ENCODE peak calls at places on chromosomes 16 and 17, in ten cellular contexts. One of them, this sample, is unnamed.

GRCh38 chr17:38851434-38851833 is 2.1 kb downstream of the RPL23 start:
- DNase-seq in pancreas: no peak
- DNase-seq in neuronal stem cell: no peak
- DNase-seq in kidney: no peak
- DNase-seq in uterus: no peak
- DNase-seq in tibial artery: no peak
- DNase-seq in neural progenitor cell: no peak
- DNase-seq in CD8-positive, alpha-beta memory T cell: no peak
- DNase-seq in SJSA1: no peak
- DNase-seq in mammary epithelial cell: no peak
- DNase-seq in this sample: no peak

GRCh38 chr16:56643080-56643778 is 4.8 kb downstream of the MT1A start:
- DNase-seq in mammary epithelial cell: peak; percentile 56
- DNase-seq in neural progenitor cell: peak; percentile 59
- DNase-seq in SJSA1: no peak
- DNase-seq in CD8-positive, alpha-beta memory T cell: peak; percentile 70
- DNase-seq in neuronal stem cell: no peak
- DNase-seq in tibial artery: peak; percentile 76
- DNase-seq in uterus: peak; percentile 58
- DNase-seq in pancreas: peak; percentile 88
- DNase-seq in kidney: peak; percentile 93
- DNase-seq in this sample: no peak

GRCh38 chr16:51813609-51814008 is 662.5 kb upstream of the SALL1 start:
- DNase-seq in pancreas: no peak
- DNase-seq in uterus: no peak
- DNase-seq in CD8-positive, alpha-beta memory T cell: no peak
- DNase-seq in neuronal stem cell: no peak
- DNase-seq in tibial artery: no peak
- DNase-seq in SJSA1: no peak
- DNase-seq in kidney: no peak
- DNase-seq in neural progenitor cell: peak; percentile 59
- DNase-seq in mammary epithelial cell: no peak
- DNase-seq in this sample: peak; percentile 23

GRCh38 chr16:85479972-85480726 is 133.0 kb upstream of the GSE1 start:
- DNase-seq in SJSA1: no peak
- DNase-seq in tibial artery: no peak
- DNase-seq in pancreas: peak; percentile 76
- DNase-seq in neural progenitor cell: peak; percentile 62
- DNase-seq in CD8-positive, alpha-beta memory T cell: peak; percentile 6
- DNase-seq in uterus: no peak
- DNase-seq in neuronal stem cell: no peak
- DNase-seq in kidney: no peak
- DNase-seq in mammary epithelial cell: no peak
- DNase-seq in this sample: peak; percentile 89

GRCh38 chr16:67723151-67723915 is 4.2 kb upstream of the GFOD2 start:
- DNase-seq in tibial artery: no peak
- DNase-seq in neural progenitor cell: no peak
- DNase-seq in pancreas: peak; percentile 39
- DNase-seq in kidney: no peak
- DNase-seq in uterus: no peak
- DNase-seq in mammary epithelial cell: peak; percentile 94
- DNase-seq in SJSA1: no peak
- DNase-seq in neuronal stem cell: no peak
- DNase-seq in CD8-positive, alpha-beta memory T cell: no peak
- DNase-seq in this sample: no peak

GRCh38 chr17:8237175-8237574 is 10.7 kb downstream of the CTC1 start:
- DNase-seq in uterus: no peak
- DNase-seq in pancreas: no peak
- DNase-seq in neuronal stem cell: no peak
- DNase-seq in kidney: no peak
- DNase-seq in CD8-positive, alpha-beta memory T cell: no peak
- DNase-seq in neural progenitor cell: no peak
- DNase-seq in tibial artery: no peak
- DNase-seq in mammary epithelial cell: no peak
- DNase-seq in SJSA1: no peak
- DNase-seq in this sample: no peak

GRCh38 chr17:21058098-21058893 is 15.5 kb upstream of the USP22 start:
- DNase-seq in pancreas: no peak
- DNase-seq in SJSA1: no peak
- DNase-seq in tibial artery: no peak
- DNase-seq in uterus: no peak
- DNase-seq in neural progenitor cell: no peak
- DNase-seq in mammary epithelial cell: peak; percentile 9
- DNase-seq in neuronal stem cell: no peak
- DNase-seq in kidney: no peak
- DNase-seq in CD8-positive, alpha-beta memory T cell: no peak
- DNase-seq in this sample: peak; percentile 51

GRCh38 chr17:2929881-2930533 is 133.4 kb downstream of the OR1D5 start:
- DNase-seq in SJSA1: peak; percentile 11
- DNase-seq in neural progenitor cell: peak; percentile 87
- DNase-seq in mammary epithelial cell: peak; percentile 24
- DNase-seq in CD8-positive, alpha-beta memory T cell: no peak
- DNase-seq in uterus: no peak
- DNase-seq in tibial artery: no peak
- DNase-seq in kidney: no peak
- DNase-seq in neuronal stem cell: peak; percentile 64
- DNase-seq in pancreas: peak; percentile 73
- DNase-seq in this sample: peak; percentile 51

GRCh38 chr17:56596741-56597494 is 3.4 kb downstream of the NOG start:
- DNase-seq in neuronal stem cell: peak; percentile 53
- DNase-seq in SJSA1: peak; percentile 55
- DNase-seq in kidney: no peak
- DNase-seq in neural progenitor cell: peak; percentile 67
- DNase-seq in CD8-positive, alpha-beta memory T cell: no peak
- DNase-seq in uterus: no peak
- DNase-seq in mammary epithelial cell: no peak
- DNase-seq in pancreas: no peak
- DNase-seq in tibial artery: no peak
- DNase-seq in this sample: peak; percentile 82

GRCh38 chr16:31700200-31700529 is 172.5 kb downstream of the AHSP start:
- DNase-seq in uterus: no peak
- DNase-seq in tibial artery: peak; percentile 71
- DNase-seq in pancreas: no peak
- DNase-seq in neuronal stem cell: no peak
- DNase-seq in kidney: no peak
- DNase-seq in CD8-positive, alpha-beta memory T cell: no peak
- DNase-seq in SJSA1: no peak
- DNase-seq in mammary epithelial cell: no peak
- DNase-seq in neural progenitor cell: no peak
- DNase-seq in this sample: no peak

GRCh38 chr17:16456770-16457316 is 35.1 kb downstream of the LRRC75A start:
- DNase-seq in kidney: no peak
- DNase-seq in neuronal stem cell: no peak
- DNase-seq in CD8-positive, alpha-beta memory T cell: no peak
- DNase-seq in mammary epithelial cell: no peak
- DNase-seq in uterus: no peak
- DNase-seq in tibial artery: no peak
- DNase-seq in neural progenitor cell: peak; percentile 37
- DNase-seq in pancreas: no peak
- DNase-seq in SJSA1: no peak
- DNase-seq in this sample: peak; percentile 56

GRCh38 chr16:66588981-66589713 is 9.9 kb downstream of the CMTM2 start:
- DNase-seq in SJSA1: no peak
- DNase-seq in neural progenitor cell: peak; percentile 50
- DNase-seq in uterus: no peak
- DNase-seq in CD8-positive, alpha-beta memory T cell: peak; percentile 51
- DNase-seq in kidney: no peak
- DNase-seq in pancreas: no peak
- DNase-seq in mammary epithelial cell: peak; percentile 19
- DNase-seq in tibial artery: peak; percentile 51
- DNase-seq in neuronal stem cell: no peak
- DNase-seq in this sample: peak; percentile 58

GRCh38 chr17:48615963-48616718 is 1.0 kb upstream of the HOXB8 start:
- DNase-seq in CD8-positive, alpha-beta memory T cell: no peak
- DNase-seq in mammary epithelial cell: no peak
- DNase-seq in tibial artery: no peak
- DNase-seq in neuronal stem cell: no peak
- DNase-seq in neural progenitor cell: no peak
- DNase-seq in uterus: no peak
- DNase-seq in kidney: peak; percentile 21
- DNase-seq in pancreas: no peak
- DNase-seq in SJSA1: no peak
- DNase-seq in this sample: no peak
- H3K27ac ChIP-seq in CD8-positive, alpha-beta memory T cell: no peak overlapping the region
- H3K27ac ChIP-seq in mammary epithelial cell: no peak overlapping the region
- H3K27ac ChIP-seq in tibial artery: no peak overlapping the region
- H3K27ac ChIP-seq in neuronal stem cell: no peak overlapping the region
- H3K27ac ChIP-seq in neural progenitor cell: no peak overlapping the region
- H3K27ac ChIP-seq in uterus: no peak overlapping the region
- H3K27ac ChIP-seq in kidney: peak overlapping the region; percentile 92
- H3K27ac ChIP-seq in pancreas: no peak overlapping the region
- H3K27ac ChIP-seq in SJSA1: no peak overlapping the region
- H3K27ac ChIP-seq in this sample: no peak overlapping the region

GRCh38 chr17:78729636-78730035 is 52.4 kb downstream of the CYTH1 start:
- DNase-seq in neuronal stem cell: no peak
- DNase-seq in kidney: no peak
- DNase-seq in mammary epithelial cell: no peak
- DNase-seq in CD8-positive, alpha-beta memory T cell: no peak
- DNase-seq in neural progenitor cell: no peak
- DNase-seq in pancreas: no peak
- DNase-seq in uterus: no peak
- DNase-seq in tibial artery: no peak
- DNase-seq in SJSA1: no peak
- DNase-seq in this sample: no peak

GRCh38 chr17:78726471-78727010 is 55.5 kb downstream of the CYTH1 start:
- DNase-seq in uterus: no peak
- DNase-seq in neural progenitor cell: no peak
- DNase-seq in pancreas: no peak
- DNase-seq in neuronal stem cell: no peak
- DNase-seq in CD8-positive, alpha-beta memory T cell: no peak
- DNase-seq in kidney: no peak
- DNase-seq in SJSA1: no peak
- DNase-seq in mammary epithelial cell: no peak
- DNase-seq in tibial artery: no peak
- DNase-seq in this sample: no peak

GRCh38 chr17:78727057-78727456 is 55.0 kb downstream of the CYTH1 start:
- DNase-seq in CD8-positive, alpha-beta memory T cell: no peak
- DNase-seq in tibial artery: no peak
- DNase-seq in neuronal stem cell: no peak
- DNase-seq in pancreas: no peak
- DNase-seq in SJSA1: no peak
- DNase-seq in neural progenitor cell: no peak
- DNase-seq in uterus: no peak
- DNase-seq in mammary epithelial cell: no peak
- DNase-seq in kidney: no peak
- DNase-seq in this sample: no peak

GRCh38 chr17:78728495-78728894 is 53.6 kb downstream of the CYTH1 start:
- DNase-seq in uterus: no peak
- DNase-seq in mammary epithelial cell: no peak
- DNase-seq in tibial artery: no peak
- DNase-seq in neuronal stem cell: no peak
- DNase-seq in pancreas: no peak
- DNase-seq in neural progenitor cell: no peak
- DNase-seq in SJSA1: no peak
- DNase-seq in CD8-positive, alpha-beta memory T cell: no peak
- DNase-seq in kidney: no peak
- DNase-seq in this sample: no peak

GRCh38 chr17:78727476-78728229 is 54.4 kb downstream of the CYTH1 start:
- DNase-seq in neuronal stem cell: no peak
- DNase-seq in CD8-positive, alpha-beta memory T cell: no peak
- DNase-seq in tibial artery: no peak
- DNase-seq in pancreas: no peak
- DNase-seq in kidney: no peak
- DNase-seq in neural progenitor cell: no peak
- DNase-seq in SJSA1: no peak
- DNase-seq in mammary epithelial cell: no peak
- DNase-seq in uterus: no peak
- DNase-seq in this sample: no peak
- H3K4me1 ChIP-seq in neuronal stem cell: peaks cover 27% of the 10 kb centered on the region
- H3K4me1 ChIP-seq in CD8-positive, alpha-beta memory T cell: peaks cover 92% of the 10 kb centered on the region
- H3K4me1 ChIP-seq in tibial artery: peaks cover 20% of the 10 kb centered on the region
- H3K4me1 ChIP-seq in pancreas: no peaks in the 10 kb centered on the region
- H3K4me1 ChIP-seq in kidney: peaks cover 22% of the 10 kb centered on the region
- H3K4me1 ChIP-seq in neural progenitor cell: peaks cover 37% of the 10 kb centered on the region
- H3K4me1 ChIP-seq in SJSA1: peaks cover 25% of the 10 kb centered on the region
- H3K4me1 ChIP-seq in mammary epithelial cell: peaks cover 5% of the 10 kb centered on the region
- H3K4me1 ChIP-seq in uterus: no peaks in the 10 kb centered on the region
- H3K4me1 ChIP-seq in this sample: peaks cover 2% of the 10 kb centered on the region

DNA sequence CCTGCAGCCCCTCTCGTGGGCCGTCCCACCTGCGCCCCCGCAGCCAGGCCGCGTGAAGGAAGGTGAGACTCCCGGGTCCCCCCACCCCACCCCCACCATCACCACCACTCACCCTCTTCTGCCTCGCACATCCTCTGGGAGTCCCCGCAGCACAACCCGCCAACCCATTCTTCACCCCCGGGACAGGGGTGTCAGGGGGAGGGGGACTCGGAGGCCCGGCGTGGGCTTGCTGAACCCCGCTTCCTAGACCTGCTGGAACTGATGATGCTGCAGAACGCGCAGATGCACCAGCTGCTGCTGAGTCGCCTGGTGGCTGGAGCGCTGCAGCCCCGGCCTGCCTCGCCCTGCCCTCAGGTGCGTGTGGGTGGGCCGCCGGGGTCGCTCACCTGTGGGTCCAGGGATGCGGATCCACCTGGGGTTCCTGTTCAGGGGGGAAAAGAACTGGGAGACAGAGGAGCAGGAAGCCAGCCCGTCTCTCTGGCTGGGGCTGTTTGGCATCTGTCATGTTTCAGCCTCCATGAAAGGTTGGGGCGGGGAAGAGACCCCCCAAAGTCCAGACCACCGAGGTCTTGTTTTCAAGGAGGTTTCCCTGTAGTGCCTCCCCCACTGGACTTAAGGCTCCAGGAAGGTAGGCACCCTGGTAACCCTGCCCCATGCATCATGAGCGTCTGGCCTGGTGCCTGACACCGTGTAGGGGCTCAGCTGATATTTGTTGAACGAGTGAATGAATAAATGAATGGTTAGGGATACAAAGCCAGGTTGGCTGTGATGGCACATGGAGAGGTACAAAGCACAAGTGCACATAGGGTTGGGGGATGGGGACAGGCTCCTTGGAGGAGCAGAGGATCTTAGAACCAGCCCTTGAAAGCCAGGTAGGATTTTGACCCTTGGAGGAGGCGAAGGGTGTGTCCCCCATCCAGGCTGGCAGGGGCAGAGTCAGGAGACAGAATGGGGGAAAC is 849 bp downstream of the PRR29 start:
- DNase-seq in kidney: no peak
- DNase-seq in neuronal stem cell: no peak
- DNase-seq in neural progenitor cell: peak; percentile 31
- DNase-seq in pancreas: peak; percentile 54
- DNase-seq in tibial artery: no peak
- DNase-seq in mammary epithelial cell: no peak
- DNase-seq in uterus: no peak
- DNase-seq in CD8-positive, alpha-beta memory T cell: no peak
- DNase-seq in SJSA1: no peak
- DNase-seq in this sample: no peak
- H3K4me3 ChIP-seq in kidney: no peak overlapping the region
- H3K4me3 ChIP-seq in neuronal stem cell: peak overlapping the region; percentile 67
- H3K4me3 ChIP-seq in neural progenitor cell: peak overlapping the region; percentile 90
- H3K4me3 ChIP-seq in pancreas: peak overlapping the region; percentile 55
- H3K4me3 ChIP-seq in tibial artery: peak overlapping the region; percentile 52
- H3K4me3 ChIP-seq in mammary epithelial cell: peak overlapping the region; percentile 52
- H3K4me3 ChIP-seq in uterus: peak overlapping the region; percentile 32
- H3K4me3 ChIP-seq in CD8-positive, alpha-beta memory T cell: peak overlapping the region; percentile 52
- H3K4me3 ChIP-seq in SJSA1: no peak overlapping the region
- H3K4me3 ChIP-seq in this sample: peak overlapping the region; percentile 54

DNA sequence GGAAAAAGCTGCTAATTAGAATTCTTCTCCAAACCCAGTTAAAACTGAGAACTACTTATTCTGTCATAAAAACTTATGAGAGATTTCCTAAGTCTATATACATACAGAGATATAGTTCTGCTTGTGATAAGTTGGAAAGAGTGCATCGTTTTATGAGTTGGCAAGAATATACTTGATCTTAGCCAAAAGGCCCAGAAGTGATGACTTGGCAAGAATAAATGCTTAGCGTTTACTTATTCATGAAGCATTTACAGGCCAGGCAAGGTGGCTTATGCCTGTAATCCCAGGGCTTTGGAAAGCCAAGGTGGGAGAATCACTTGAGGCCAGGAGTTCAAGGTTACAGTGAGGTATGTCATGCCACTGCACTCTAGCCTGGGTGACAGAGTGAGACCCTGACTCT is 81.7 kb downstream of the CYB561 start:
- DNase-seq in CD8-positive, alpha-beta memory T cell: no peak
- DNase-seq in uterus: no peak
- DNase-seq in neural progenitor cell: no peak
- DNase-seq in kidney: no peak
- DNase-seq in mammary epithelial cell: no peak
- DNase-seq in SJSA1: no peak
- DNase-seq in tibial artery: no peak
- DNase-seq in neuronal stem cell: no peak
- DNase-seq in pancreas: no peak
- DNase-seq in this sample: no peak
- H3K27ac ChIP-seq in CD8-positive, alpha-beta memory T cell: no peak overlapping the region
- H3K27ac ChIP-seq in uterus: no peak overlapping the region
- H3K27ac ChIP-seq in neural progenitor cell: no peak overlapping the region
- H3K27ac ChIP-seq in kidney: no peak overlapping the region
- H3K27ac ChIP-seq in mammary epithelial cell: no peak overlapping the region
- H3K27ac ChIP-seq in SJSA1: no peak overlapping the region
- H3K27ac ChIP-seq in tibial artery: no peak overlapping the region
- H3K27ac ChIP-seq in neuronal stem cell: no peak overlapping the region
- H3K27ac ChIP-seq in pancreas: no peak overlapping the region
- H3K27ac ChIP-seq in this sample: no peak overlapping the region